ENCODE peak calls at places on chromosomes 3 and 15, in nine cellular contexts. One of them, this sample, is unnamed.

GRCh38 chr3:58660998-58661397 is 5.6 kb downstream of the FAM3D start:
- DNase-seq in adrenal gland: no peak
- DNase-seq in HCT116: no peak
- DNase-seq in GM12891: no peak
- DNase-seq in ovary: no peak
- DNase-seq in HepG2: no peak
- DNase-seq in breast epithelium: no peak
- DNase-seq in endothelial cell of umbilical vein: no peak
- DNase-seq in Peyer's patch: peak
- DNase-seq in this sample: no peak

GRCh38 chr3:106688463-106688862 is 688.8 kb upstream of the CCDC54 start:
- DNase-seq in ovary: no peak
- DNase-seq in endothelial cell of umbilical vein: no peak
- DNase-seq in breast epithelium: no peak
- DNase-seq in HCT116: no peak
- DNase-seq in HepG2: peak
- DNase-seq in Peyer's patch: no peak
- DNase-seq in GM12891: no peak
- DNase-seq in adrenal gland: no peak
- DNase-seq in this sample: peak

GRCh38 chr15:57224664-57225063 is 151.6 kb upstream of the CGNL1 start:
- DNase-seq in Peyer's patch: no peak
- DNase-seq in HepG2: no peak
- DNase-seq in breast epithelium: no peak
- DNase-seq in GM12891: no peak
- DNase-seq in ovary: no peak
- DNase-seq in HCT116: no peak
- DNase-seq in adrenal gland: no peak
- DNase-seq in endothelial cell of umbilical vein: no peak
- DNase-seq in this sample: no peak

GRCh38 chr3:134106580-134106979 is 76.9 kb upstream of the SLCO2A1 start:
- DNase-seq in HCT116: no peak
- DNase-seq in breast epithelium: no peak
- DNase-seq in HepG2: peak
- DNase-seq in GM12891: no peak
- DNase-seq in ovary: no peak
- DNase-seq in adrenal gland: no peak
- DNase-seq in Peyer's patch: no peak
- DNase-seq in endothelial cell of umbilical vein: no peak
- DNase-seq in this sample: no peak

GRCh38 chr15:31268911-31269784 is 57.5 kb upstream of the KLF13 start:
- DNase-seq in endothelial cell of umbilical vein: no peak
- DNase-seq in HepG2: no peak
- DNase-seq in HCT116: no peak
- DNase-seq in Peyer's patch: no peak
- DNase-seq in adrenal gland: peak
- DNase-seq in breast epithelium: peak
- DNase-seq in GM12891: no peak
- DNase-seq in ovary: no peak
- DNase-seq in this sample: no peak

GRCh38 chr3:180704532-180704931 is 25.2 kb upstream of the CCDC39 start:
- DNase-seq in adrenal gland: no peak
- DNase-seq in ovary: no peak
- DNase-seq in GM12891: no peak
- DNase-seq in breast epithelium: no peak
- DNase-seq in endothelial cell of umbilical vein: no peak
- DNase-seq in HCT116: no peak
- DNase-seq in Peyer's patch: no peak
- DNase-seq in HepG2: peak
- DNase-seq in this sample: no peak

GRCh38 chr3:177377166-177377565 is 179.9 kb upstream of the TBL1XR1 start:
- DNase-seq in HepG2: no peak
- DNase-seq in breast epithelium: peak
- DNase-seq in HCT116: no peak
- DNase-seq in endothelial cell of umbilical vein: no peak
- DNase-seq in GM12891: no peak
- DNase-seq in adrenal gland: no peak
- DNase-seq in Peyer's patch: no peak
- DNase-seq in ovary: no peak
- DNase-seq in this sample: no peak

GRCh38 chr3:41612853-41613252 is 349.1 kb downstream of the ULK4 start:
- DNase-seq in adrenal gland: no peak
- DNase-seq in HCT116: no peak
- DNase-seq in Peyer's patch: no peak
- DNase-seq in breast epithelium: no peak
- DNase-seq in GM12891: no peak
- DNase-seq in endothelial cell of umbilical vein: no peak
- DNase-seq in ovary: no peak
- DNase-seq in HepG2: no peak
- DNase-seq in this sample: no peak

GRCh38 chr15:91915576-91915975 is 62.1 kb downstream of the SLCO3A1 start:
- DNase-seq in endothelial cell of umbilical vein: no peak
- DNase-seq in HCT116: no peak
- DNase-seq in GM12891: no peak
- DNase-seq in adrenal gland: no peak
- DNase-seq in breast epithelium: no peak
- DNase-seq in ovary: no peak
- DNase-seq in Peyer's patch: no peak
- DNase-seq in HepG2: no peak
- DNase-seq in this sample: no peak

GRCh38 chr15:63018639-63019038 is 23.9 kb upstream of the TPM1 start:
- DNase-seq in HCT116: no peak
- DNase-seq in ovary: no peak
- DNase-seq in HepG2: no peak
- DNase-seq in endothelial cell of umbilical vein: no peak
- DNase-seq in breast epithelium: no peak
- DNase-seq in adrenal gland: no peak
- DNase-seq in Peyer's patch: no peak
- DNase-seq in GM12891: no peak
- DNase-seq in this sample: no peak

GRCh38 chr3:141605883-141606282 is 119.1 kb downstream of the RASA2 start:
- DNase-seq in ovary: no peak
- DNase-seq in endothelial cell of umbilical vein: no peak
- DNase-seq in Peyer's patch: no peak
- DNase-seq in adrenal gland: no peak
- DNase-seq in HCT116: no peak
- DNase-seq in HepG2: no peak
- DNase-seq in breast epithelium: no peak
- DNase-seq in GM12891: no peak
- DNase-seq in this sample: no peak

GRCh38 chr3:120025520-120025919 is 68.7 kb downstream of the GSK3B start:
- DNase-seq in HCT116: no peak
- DNase-seq in ovary: no peak
- DNase-seq in endothelial cell of umbilical vein: no peak
- DNase-seq in adrenal gland: no peak
- DNase-seq in HepG2: no peak
- DNase-seq in GM12891: no peak
- DNase-seq in breast epithelium: no peak
- DNase-seq in Peyer's patch: no peak
- DNase-seq in this sample: no peak

GRCh38 chr15:68578960-68579935 is at the start of gene CORO2B:
- DNase-seq in breast epithelium: no peak
- DNase-seq in HepG2: no peak
- DNase-seq in Peyer's patch: peak
- DNase-seq in ovary: peak
- DNase-seq in adrenal gland: no peak
- DNase-seq in GM12891: no peak
- DNase-seq in endothelial cell of umbilical vein: no peak
- DNase-seq in HCT116: no peak
- DNase-seq in this sample: peak

GRCh38 chr3:195125646-195126045 is 145.3 kb downstream of the XXYLT1 start:
- DNase-seq in endothelial cell of umbilical vein: no peak
- DNase-seq in HCT116: no peak
- DNase-seq in GM12891: no peak
- DNase-seq in breast epithelium: no peak
- DNase-seq in adrenal gland: no peak
- DNase-seq in Peyer's patch: no peak
- DNase-seq in HepG2: no peak
- DNase-seq in ovary: no peak
- DNase-seq in this sample: no peak

GRCh38 chr15:88790486-88790885 is 12.8 kb upstream of the ACAN start:
- DNase-seq in endothelial cell of umbilical vein: no peak
- DNase-seq in HepG2: no peak
- DNase-seq in GM12891: no peak
- DNase-seq in adrenal gland: no peak
- DNase-seq in breast epithelium: no peak
- DNase-seq in ovary: no peak
- DNase-seq in Peyer's patch: no peak
- DNase-seq in HCT116: no peak
- DNase-seq in this sample: no peak

GRCh38 chr15:69489101-69489571 is 36.5 kb downstream of the RPLP1 start:
- DNase-seq in HCT116: no peak
- DNase-seq in GM12891: no peak
- DNase-seq in ovary: no peak
- DNase-seq in Peyer's patch: no peak
- DNase-seq in breast epithelium: no peak
- DNase-seq in endothelial cell of umbilical vein: no peak
- DNase-seq in adrenal gland: peak
- DNase-seq in HepG2: no peak
- DNase-seq in this sample: no peak

GRCh38 chr3:142931222-142931621 is 32.3 kb downstream of the PAQR9 start:
- DNase-seq in HepG2: peak
- DNase-seq in endothelial cell of umbilical vein: no peak
- DNase-seq in breast epithelium: no peak
- DNase-seq in adrenal gland: no peak
- DNase-seq in ovary: no peak
- DNase-seq in Peyer's patch: no peak
- DNase-seq in HCT116: no peak
- DNase-seq in GM12891: peak
- DNase-seq in this sample: no peak

GRCh38 chr15:60573936-60574335 is 95.0 kb upstream of the ICE2 start:
- DNase-seq in GM12891: no peak
- DNase-seq in endothelial cell of umbilical vein: no peak
- DNase-seq in Peyer's patch: no peak
- DNase-seq in adrenal gland: no peak
- DNase-seq in HCT116: no peak
- DNase-seq in ovary: no peak
- DNase-seq in breast epithelium: no peak
- DNase-seq in HepG2: no peak
- DNase-seq in this sample: no peak

GRCh38 chr3:42839616-42840015 is 30.4 kb downstream of the ACKR2 start:
- DNase-seq in Peyer's patch: no peak
- DNase-seq in GM12891: peak
- DNase-seq in HepG2: peak
- DNase-seq in breast epithelium: no peak
- DNase-seq in HCT116: peak
- DNase-seq in ovary: peak
- DNase-seq in endothelial cell of umbilical vein: peak
- DNase-seq in adrenal gland: peak
- DNase-seq in this sample: peak

GRCh38 chr15:91866371-91866905 is 12.9 kb downstream of the SLCO3A1 start:
- DNase-seq in adrenal gland: no peak
- DNase-seq in HepG2: no peak
- DNase-seq in GM12891: no peak
- DNase-seq in breast epithelium: no peak
- DNase-seq in endothelial cell of umbilical vein: no peak
- DNase-seq in Peyer's patch: no peak
- DNase-seq in HCT116: no peak
- DNase-seq in ovary: peak
- DNase-seq in this sample: no peak

GRCh38 chr3:48188266-48189201 is at the start of gene CDC25A:
- DNase-seq in HepG2: peak
- DNase-seq in ovary: peak
- DNase-seq in endothelial cell of umbilical vein: peak
- DNase-seq in adrenal gland: peak
- DNase-seq in GM12891: peak
- DNase-seq in HCT116: peak
- DNase-seq in breast epithelium: peak
- DNase-seq in Peyer's patch: peak
- DNase-seq in this sample: peak
- TF ChIP-seq POLR2A in HepG2: peak
- TF ChIP-seq POLR2A in ovary: no peak
- TF ChIP-seq POLR2A in endothelial cell of umbilical vein: peak
- TF ChIP-seq POLR2A in adrenal gland: no peak
- TF ChIP-seq POLR2A in GM12891: peak
- TF ChIP-seq POLR2A in HCT116: peak
- TF ChIP-seq POLR2A in breast epithelium: no peak
- TF ChIP-seq POLR2A in Peyer's patch: no peak
- TF ChIP-seq POLR2A in this sample: peak

GRCh38 chr3:167733961-167734497 is 663 bp downstream of the PDCD10 start:
- DNase-seq in Peyer's patch: no peak
- DNase-seq in ovary: no peak
- DNase-seq in HepG2: peak
- DNase-seq in HCT116: no peak
- DNase-seq in adrenal gland: no peak
- DNase-seq in GM12891: no peak
- DNase-seq in endothelial cell of umbilical vein: no peak
- DNase-seq in breast epithelium: no peak
- DNase-seq in this sample: no peak
- TF ChIP-seq POLR2A in Peyer's patch: no peak
- TF ChIP-seq POLR2A in ovary: no peak
- TF ChIP-seq POLR2A in HepG2: no peak
- TF ChIP-seq POLR2A in HCT116: no peak
- TF ChIP-seq POLR2A in adrenal gland: no peak
- TF ChIP-seq POLR2A in GM12891: no peak
- TF ChIP-seq POLR2A in endothelial cell of umbilical vein: no peak
- TF ChIP-seq POLR2A in breast epithelium: no peak
- TF ChIP-seq POLR2A in this sample: no peak

DNA sequence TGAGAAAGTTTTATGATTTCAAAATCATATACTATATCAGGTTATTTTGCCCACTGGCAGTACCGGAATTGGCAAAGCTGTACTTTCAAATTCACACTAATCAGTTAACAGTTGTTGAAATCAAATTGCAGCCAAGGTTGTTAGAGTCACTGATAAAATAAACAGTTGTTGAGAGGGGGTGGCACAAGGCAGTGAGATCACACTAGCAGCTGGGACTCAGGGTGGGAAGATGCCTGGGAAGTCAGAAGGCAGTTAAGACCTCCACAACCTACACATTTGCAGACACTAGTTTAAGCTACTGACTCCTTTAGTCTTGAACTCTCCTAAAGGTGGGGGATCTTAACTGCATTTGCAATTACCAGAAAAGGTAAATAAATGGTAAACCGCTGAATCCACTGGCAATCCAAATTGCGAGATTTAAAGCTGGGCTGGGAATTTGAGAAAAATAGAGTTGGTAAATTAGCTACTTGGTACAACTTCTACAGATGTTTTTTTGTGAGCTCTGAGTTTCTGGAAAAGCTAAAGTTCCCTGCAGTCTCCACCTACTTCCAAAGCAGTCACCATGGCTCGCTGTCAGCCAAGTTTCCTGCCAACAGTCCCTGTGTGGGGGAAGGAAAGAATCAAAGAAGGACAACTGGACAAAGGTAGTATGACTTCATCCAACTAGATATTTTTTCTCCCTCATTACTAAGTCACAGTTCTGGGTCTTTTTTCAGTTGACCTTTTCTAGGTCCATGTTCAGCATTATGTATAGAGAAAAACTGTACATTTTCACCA is 105.7 kb downstream of the ZNF385D start:
- DNase-seq in Peyer's patch: no peak
- DNase-seq in endothelial cell of umbilical vein: peak
- DNase-seq in breast epithelium: no peak
- DNase-seq in HCT116: no peak
- DNase-seq in HepG2: no peak
- DNase-seq in adrenal gland: no peak
- DNase-seq in GM12891: no peak
- DNase-seq in ovary: no peak
- DNase-seq in this sample: no peak
- TF ChIP-seq POLR2A in Peyer's patch: no peak
- TF ChIP-seq POLR2A in endothelial cell of umbilical vein: no peak
- TF ChIP-seq POLR2A in breast epithelium: no peak
- TF ChIP-seq POLR2A in HCT116: no peak
- TF ChIP-seq POLR2A in HepG2: no peak
- TF ChIP-seq POLR2A in adrenal gland: no peak
- TF ChIP-seq POLR2A in GM12891: no peak
- TF ChIP-seq POLR2A in ovary: no peak
- TF ChIP-seq POLR2A in this sample: no peak

GRCh38 chr3:12830785-12831581 is 10.4 kb downstream of the RPL32 start:
- DNase-seq in ovary: no peak
- DNase-seq in HCT116: no peak
- DNase-seq in adrenal gland: no peak
- DNase-seq in endothelial cell of umbilical vein: no peak
- DNase-seq in breast epithelium: no peak
- DNase-seq in HepG2: no peak
- DNase-seq in GM12891: no peak
- DNase-seq in Peyer's patch: no peak
- DNase-seq in this sample: no peak
- TF ChIP-seq POLR2A in ovary: no peak
- TF ChIP-seq POLR2A in HCT116: no peak
- TF ChIP-seq POLR2A in adrenal gland: no peak
- TF ChIP-seq POLR2A in endothelial cell of umbilical vein: no peak
- TF ChIP-seq POLR2A in breast epithelium: no peak
- TF ChIP-seq POLR2A in HepG2: peak
- TF ChIP-seq POLR2A in GM12891: no peak
- TF ChIP-seq POLR2A in Peyer's patch: no peak
- TF ChIP-seq POLR2A in this sample: no peak

This sample was measured in H54.